ENCODE peak calls at places on chromosomes 11 and 22, in six cellular contexts. P is naive thymus-derived CD8-positive, alpha-beta T cell; W is spleen; R is activated CD4-positive, alpha-beta T cell treated with anti-CD3 and anti-CD28 coated beads, Interleukin-2, amount 50 U/mL, for 24 hours; V is epithelial cell of prostate; T is coronary artery. N is an unnamed sample.

GRCh38 chr11:73614591-73614990 is 16.7 kb upstream of the FAM168A start:
- DNase-seq in P (no peak), W (no peak), R (no peak), V (no peak), T (no peak), N (no peak)

GRCh38 chr11:119472186-119472855 is 49.3 kb upstream of the THY1 start:
- DNase-seq in P (no peak), W (no peak), R (no peak), V (no peak), T (no peak), N (no peak)

GRCh38 chr22:25029181-25029580 is 76.7 kb downstream of the KIAA1671 start:
- DNase-seq in P (no peak), W (no peak), R (no peak), V (no peak), T (no peak), N (no peak)

GRCh38 chr11:782264-783174 is 5.2 kb upstream of the GATD1 start:
- DNase-seq in P (no peak), W (no peak), R (no peak), V (no peak), T (no peak), N (no peak)

GRCh38 chr11:4665424-4665823 is 21.6 kb downstream of the OR51E1 start:
- DNase-seq in P (no peak), W (no peak), R (no peak), V (no peak), T (no peak), N (no peak)

GRCh38 chr11:14891143-14892035 is 642 bp downstream of the CYP2R1 start:
- DNase-seq in P (peak), W (peak), R (peak), V (peak), T (peak), N (peak)

GRCh38 chr11:69142894-69143293 is 12.8 kb upstream of the SMIM38 start:
- DNase-seq in P (no peak), W (no peak), R (no peak), V (no peak), T (peak), N (no peak)

GRCh38 chr22:17910561-17911311 is 113.6 kb downstream of the MICAL3 start:
- DNase-seq in P (no peak), W (peak), R (no peak), V (no peak), T (peak), N (no peak)

GRCh38 chr11:12827369-12827768 is 153.1 kb downstream of the TEAD1 start:
- DNase-seq in P (no peak), W (no peak), R (no peak), V (no peak), T (no peak), N (no peak)

GRCh38 chr11:12029738-12030363 is 21.4 kb upstream of the DKK3 start:
- DNase-seq in P (no peak), W (no peak), R (no peak), V (no peak), T (no peak), N (no peak)

GRCh38 chr11:14908214-14908880 is 16.3 kb upstream of the CYP2R1 start:
- DNase-seq in P (peak), W (no peak), R (peak), V (no peak), T (no peak), N (peak)

GRCh38 chr11:72583616-72584292 is 90.5 kb downstream of the PDE2A start:
- DNase-seq in P (no peak), W (no peak), R (no peak), V (no peak), T (no peak), N (no peak)

GRCh38 chr11:8604078-8604723 is 10.2 kb upstream of the STK33 start:
- DNase-seq in P (peak), W (no peak), R (no peak), V (peak), T (no peak), N (no peak)

GRCh38 chr22:34696557-34696956 is 369.4 kb upstream of the ISX start:
- DNase-seq in P (no peak), W (no peak), R (no peak), V (no peak), T (no peak), N (no peak)

GRCh38 chr11:67406969-67407699 is 3.3 kb downstream of the TBC1D10C start:
- DNase-seq in P (no peak), W (peak), R (no peak), V (no peak), T (no peak), N (no peak)

GRCh38 chr11:125591659-125592304 is 870 bp upstream of the STT3A start:
- DNase-seq in P (no peak), W (peak), R (peak), V (no peak), T (peak), N (no peak)

GRCh38 chr11:13040969-13041561 is 31.9 kb downstream of the RASSF10 start:
- DNase-seq in P (no peak), W (no peak), R (no peak), V (no peak), T (no peak), N (no peak)

GRCh38 chr22:46352276-46352675 is 16.8 kb downstream of the TRMU start:
- DNase-seq in P (no peak), W (no peak), R (no peak), V (no peak), T (no peak), N (no peak)

GRCh38 chr22:36136475-36136874 is 24.1 kb downstream of the APOL3 start:
- DNase-seq in P (no peak), W (no peak), R (no peak), V (no peak), T (no peak), N (no peak)

GRCh38 chr22:42928969-42929837 is 72.1 kb upstream of the ARFGAP3 start:
- DNase-seq in P (no peak), W (peak), R (no peak), V (no peak), T (no peak), N (no peak)

GRCh38 chr11:86702387-86702983 is 30.1 kb upstream of the ME3 start:
- DNase-seq in P (no peak), W (no peak), R (no peak), V (no peak), T (no peak), N (no peak)

GRCh38 chr11:86639172-86639571 is 33.2 kb downstream of the ME3 start:
- DNase-seq in P (no peak), W (no peak), R (no peak), V (no peak), T (no peak), N (no peak)

N was measured in NCI-H1930.